ENCODE peak calls at places on chromosomes 12 and 14, in six cellular contexts. I, N, J, C, R and L are unnamed samples.

GRCh38 chr12:125890366-125890905 is 825.2 kb downstream of the AACS start:
- DNase-seq in I (no peak), N (no peak), J (no peak), C (no peak), R (no peak), L (no peak)

GRCh38 chr12:14399871-14400270 is 34.4 kb downstream of the ATF7IP start:
- DNase-seq in I (no peak), N (no peak), J (no peak), C (no peak), R (no peak), L (no peak)

GRCh38 chr12:51388826-51389225 is 2.4 kb downstream of the GALNT6 start:
- DNase-seq in I (no peak), N (no peak), J (no peak), C (no peak), R (no peak), L (no peak)

GRCh38 chr12:112116232-112117060 is 7.9 kb upstream of the NAA25 start:
- DNase-seq in I (peak), N (peak), J (peak), C (peak), R (no peak), L (no peak)

GRCh38 chr12:91951571-91951970 is 194.1 kb downstream of the BTG1 start:
- DNase-seq in I (no peak), N (no peak), J (no peak), C (no peak), R (no peak), L (no peak)

GRCh38 chr14:41925409-41925808 is 318.7 kb downstream of the LRFN5 start:
- DNase-seq in I (no peak), N (no peak), J (no peak), C (no peak), R (no peak), L (no peak)

GRCh38 chr14:60721331-60722162 is 2.6 kb downstream of the SIX4 start:
- DNase-seq in I (peak), N (peak), J (peak), C (no peak), R (peak), L (peak)

GRCh38 chr14:60235440-60235839 is 13.6 kb upstream of the PPM1A start:
- DNase-seq in I (no peak), N (no peak), J (no peak), C (no peak), R (no peak), L (no peak)

GRCh38 chr14:101134161-101134631 is 230.7 kb upstream of the RTL1 start:
- DNase-seq in I (no peak), N (no peak), J (peak), C (no peak), R (no peak), L (no peak)

GRCh38 chr12:122004633-122005071 is 17.0 kb upstream of the BCL7A start:
- DNase-seq in I (no peak), N (no peak), J (no peak), C (no peak), R (no peak), L (no peak)

GRCh38 chr12:110546339-110546738 is 36.8 kb downstream of the PPTC7 start:
- DNase-seq in I (no peak), N (no peak), J (no peak), C (no peak), R (no peak), L (no peak)

GRCh38 chr12:12975322-12976077 is 23.5 kb upstream of the GPRC5D start:
- DNase-seq in I (peak), N (no peak), J (no peak), C (no peak), R (no peak), L (no peak)

GRCh38 chr14:64550539-64551333 is 975 bp downstream of the PPP1R36 start:
- DNase-seq in I (no peak), N (no peak), J (no peak), C (no peak), R (no peak), L (no peak)

GRCh38 chr14:80615831-80616230 is 325.7 kb downstream of the CEP128 start:
- DNase-seq in I (peak), N (no peak), J (no peak), C (no peak), R (no peak), L (no peak)

GRCh38 chr12:30019386-30020140 is 235.8 kb upstream of the TMTC1 start:
- DNase-seq in I (no peak), N (no peak), J (no peak), C (no peak), R (no peak), L (no peak)